ENCODE peak calls at places on chromosomes 4 and X, in four cellular contexts. V is neural progenitor cell, Y is PC-3, Z is left lung. G is an unnamed sample.

GRCh38 chr4:76687730-76688441 is 210.1 kb downstream of the SOWAHB start:
- DNase-seq in V (peak; percentile 26), Y (peak; percentile 19), Z (no peak), G (no peak)

GRCh38 chr4:152462715-152463114 is 73.2 kb downstream of the FBXW7 start:
- DNase-seq in Z (no peak), Y (no peak), V (no peak), G (no peak)

GRCh38 chr4:107034091-107034698 is 1.9 kb downstream of the DKK2 start:
- DNase-seq in V (peak; percentile 84), Y (no peak), Z (peak; percentile 60), G (peak; percentile 75)

GRCh38 chr4:6688879-6689505 is 4.7 kb upstream of the S100P start:
- DNase-seq in Z (no peak), Y (peak; percentile 92), V (peak; percentile 31), G (peak; percentile 66)

GRCh38 chr4:77154761-77155499 is 2.1 kb upstream of the CCNG2 start:
- DNase-seq in Y (no peak), V (no peak), Z (no peak), G (no peak)

GRCh38 chr4:82201805-82202636 is 171.8 kb downstream of the HNRNPD start:
- DNase-seq in Z (no peak), Y (peak; percentile 57), V (peak; percentile 85), G (no peak)

GRCh38 chrX:68146054-68146453 is 287.2 kb downstream of the OPHN1 start:
- DNase-seq in V (peak; percentile 20), Z (no peak), Y (peak; percentile 47), G (no peak)

GRCh38 chrX:39308126-39308525 is 506.9 kb downstream of the MID1IP1 start:
- DNase-seq in Z (no peak), V (no peak), Y (no peak), G (no peak)

GRCh38 chr4:126752702-126753101 is 880.1 kb upstream of the INTU start:
- DNase-seq in Z (no peak), Y (no peak), V (no peak), G (no peak)

GRCh38 chrX:155027509-155028066 is 944 bp downstream of the FUNDC2 start:
- DNase-seq in Y (peak; percentile 38), V (no peak), Z (no peak), G (no peak)

GRCh38 chrX:21374994-21375794 is 976 bp downstream of the CNKSR2 start:
- DNase-seq in Y (no peak), Z (peak; percentile 42), V (peak; percentile 28), G (peak; percentile 70)

GRCh38 chr4:110294165-110294564 is 95.8 kb upstream of the ELOVL6 start:
- DNase-seq in V (no peak), Z (no peak), Y (peak; percentile 66), G (no peak)

GRCh38 chr4:77418333-77418732 is 187.3 kb upstream of the CXCL13 start:
- DNase-seq in Y (peak; percentile 41), V (no peak), Z (no peak), G (no peak)

GRCh38 chr4:2248821-2249261 is 6.9 kb upstream of the HAUS3 start:
- DNase-seq in V (no peak), Z (peak; percentile 68), Y (no peak), G (peak; percentile 64)

GRCh38 chrX:8907678-8908077 is 106.5 kb upstream of the FAM9A start:
- DNase-seq in V (no peak), Z (no peak), Y (no peak), G (no peak)

GRCh38 chr4:11424000-11424399 is 4.7 kb downstream of the HS3ST1 start:
- DNase-seq in Z (no peak), Y (peak; percentile 6), V (peak; percentile 74), G (no peak)

GRCh38 chrX:776529-777230 is 146.1 kb downstream of the SHOX start:
- DNase-seq in Z (no peak), V (no peak), Y (peak; percentile 52), G (no peak)

GRCh38 chr4:40347472-40347871 is 12.3 kb downstream of the CHRNA9 start:
- DNase-seq in Z (no peak), V (no peak), Y (no peak), G (no peak)

GRCh38 chrX:85001344-85001743 is 2.3 kb upstream of the APOOL start:
- DNase-seq in Y (no peak), Z (no peak), V (no peak), G (no peak)

GRCh38 chr4:182126567-182126966 is 116.6 kb upstream of the TENM3 start:
- DNase-seq in Z (no peak), V (no peak), Y (no peak), G (no peak)

GRCh38 chr4:28890949-28891348 is 1829.2 kb upstream of the PCDH7 start:
- DNase-seq in Y (no peak), V (no peak), Z (no peak), G (no peak)

GRCh38 chr4:147707892-147708672 is 23.8 kb upstream of the ARHGAP10 start:
- DNase-seq in Y (peak; percentile 64), Z (no peak), V (peak; percentile 63), G (no peak)

GRCh38 chr4:74166823-74167222 is 8.9 kb downstream of the MTHFD2L start:
- DNase-seq in V (no peak), Z (no peak), Y (no peak), G (no peak)

GRCh38 chr4:1633993-1634392 is 50.1 kb downstream of the FAM53A start:
- DNase-seq in V (no peak), Y (no peak), Z (peak; percentile 45), G (no peak)

GRCh38 chr4:135515295-135515694 is 1313.7 kb upstream of the PABPC4L start:
- DNase-seq in Z (no peak), V (no peak), Y (no peak), G (no peak)

GRCh38 chr4:189547537-189547936 is 393.1 kb upstream of the FRG1 start:
- DNase-seq in V (no peak), Y (peak; percentile 1), Z (no peak), G (no peak)

GRCh38 chr4:173834151-173834550 is 304.1 kb upstream of the HAND2 start:
- DNase-seq in Y (peak; percentile 19), V (no peak), Z (no peak), G (no peak)

GRCh38 chr4:67035501-67035900 is 509.8 kb downstream of the CENPC start:
- DNase-seq in Z (no peak), Y (peak; percentile 98), V (no peak), G (no peak)

GRCh38 chrX:51893931-51894696 is 691 bp downstream of the MAGED1 start:
- DNase-seq in V (peak; percentile 59), Z (peak; percentile 42), Y (peak; percentile 25), G (no peak)

GRCh38 chr4:53905935-53906377 is 158.4 kb downstream of the CHIC2 start:
- DNase-seq in Z (no peak), V (peak; percentile 76), Y (peak; percentile 64), G (no peak)

GRCh38 chr4:8906991-8907595 is 35.5 kb upstream of the HMX1 start:
- DNase-seq in Z (peak; percentile 26), V (no peak), Y (no peak), G (peak; percentile 48)

GRCh38 chrX:66988331-66988730 is 349.5 kb upstream of the EDA2R start:
- DNase-seq in Z (no peak), Y (no peak), V (no peak), G (no peak)

GRCh38 chrX:115889121-115889890 is 281.2 kb upstream of the AGTR2 start:
- DNase-seq in Z (no peak), Y (no peak), V (no peak), G (no peak)

DNA sequence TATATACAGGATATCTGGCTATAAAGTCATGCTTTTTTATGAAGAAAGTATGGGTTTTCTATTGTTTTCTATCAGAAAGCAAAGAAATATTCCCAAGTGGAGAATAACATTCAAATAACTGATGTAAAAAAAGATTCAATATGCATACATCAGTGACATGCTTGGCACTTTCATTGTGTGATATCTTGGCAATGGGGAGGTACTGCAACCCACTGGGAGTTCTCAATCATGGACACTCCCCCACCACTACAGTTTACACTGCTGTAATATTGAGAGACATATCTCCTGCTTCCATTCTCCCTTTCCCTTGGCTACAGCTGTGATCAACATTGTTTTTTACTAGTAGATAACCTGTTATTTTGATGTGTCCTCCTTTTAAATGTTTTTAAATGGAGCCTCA is 257.8 kb downstream of the CAMK2D start:
- DNase-seq in Y (no peak), V (no peak), Z (no peak), G (no peak)
- H3K27ac ChIP-seq in Y (no peak overlapping the region), V (no peak overlapping the region), Z (no peak overlapping the region), G (no peak overlapping the region)

GRCh38 chrX:88990882-88991582 is 244.0 kb downstream of the CPXCR1 start:
- DNase-seq in Y (no peak), Z (no peak), V (peak; percentile 41), G (no peak)
- H3K27ac ChIP-seq in Y (no peak overlapping the region), Z (no peak overlapping the region), V (peak overlapping the region; percentile 87), G (no peak overlapping the region)

DNA sequence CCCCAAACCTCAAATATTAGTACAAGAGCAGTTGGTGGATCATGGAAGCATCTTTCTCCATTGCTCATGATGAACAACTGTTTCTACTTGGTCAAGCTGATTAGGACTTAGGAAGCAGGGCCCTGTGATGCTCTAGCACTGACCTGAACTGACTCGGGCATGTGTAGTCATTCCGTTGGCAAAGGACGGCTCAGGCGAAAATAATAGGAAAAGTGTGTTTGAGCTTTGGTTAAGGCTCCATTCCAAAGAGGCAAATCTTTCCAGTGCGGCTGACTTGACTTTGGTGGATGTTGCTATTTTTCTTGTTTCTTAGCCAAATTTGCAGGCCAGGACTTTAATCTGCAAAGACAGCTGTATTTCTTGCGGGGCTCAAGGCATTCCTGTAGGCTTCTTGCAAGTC is 39.5 kb downstream of the ZNF518B start:
- DNase-seq in Z (no peak), Y (no peak), V (no peak), G (no peak)
- H3K27ac ChIP-seq in Z (no peak overlapping the region), Y (no peak overlapping the region), V (no peak overlapping the region), G (no peak overlapping the region)

DNA sequence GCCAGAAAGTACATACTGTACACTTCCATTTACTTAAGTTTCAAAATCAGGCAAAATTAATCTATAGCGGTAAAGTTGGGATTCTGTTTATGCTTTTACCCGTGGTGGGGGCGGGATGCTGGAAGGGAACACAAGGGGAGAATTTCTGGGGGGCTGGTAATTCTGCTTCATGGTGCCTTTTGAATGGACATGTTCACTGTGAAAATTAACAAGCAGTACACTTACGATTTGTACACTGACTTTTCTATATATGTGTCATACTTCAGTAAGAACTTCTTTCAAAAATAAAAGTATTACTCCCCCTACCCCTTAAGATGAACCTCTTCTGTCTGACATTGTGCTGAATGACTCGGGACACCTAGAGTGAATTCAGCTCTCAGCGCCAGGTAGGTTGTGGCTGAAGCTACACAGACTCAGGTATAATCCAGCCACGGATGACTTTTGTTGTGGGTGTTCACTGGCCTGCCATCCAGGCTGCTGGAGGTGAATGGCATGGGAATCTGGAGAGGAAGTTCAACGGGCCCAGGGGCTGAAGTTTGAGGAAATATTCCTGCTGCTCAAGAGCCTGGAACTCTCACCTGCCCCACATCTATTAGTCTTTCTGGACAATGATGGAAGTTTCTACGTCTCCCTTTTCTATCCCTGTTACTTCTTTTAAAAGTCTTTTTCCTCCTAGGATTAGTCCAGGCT is 7.3 kb upstream of the TCEANC start:
- DNase-seq in V (no peak), Z (no peak), Y (no peak), G (no peak)
- H3K27ac ChIP-seq in V (no peak overlapping the region), Z (no peak overlapping the region), Y (no peak overlapping the region), G (no peak overlapping the region)

GRCh38 chr4:123967360-123967759 is 570.8 kb downstream of the SPRY1 start:
- DNase-seq in V (no peak), Y (no peak), Z (no peak), G (no peak)
- H3K27ac ChIP-seq in V (no peak overlapping the region), Y (no peak overlapping the region), Z (no peak overlapping the region), G (no peak overlapping the region)

GRCh38 chrX:148380614-148381561 is 119.5 kb upstream of the AFF2 start:
- DNase-seq in Y (no peak), V (no peak), Z (no peak), G (no peak)
- H3K27ac ChIP-seq in Y (no peak overlapping the region), V (no peak overlapping the region), Z (peak overlapping the region; percentile 73), G (no peak overlapping the region)

G was measured in aorta.